ENCODE peak calls at places on chromosomes 13 and 19, in ten cellular contexts. F, K, O, Q, J, Z, I, W, C and S are unnamed samples.

GRCh38 chr13:41915096-41915495 is 45.8 kb downstream of the VWA8 start:
- ATAC-seq in W (no peak), F (no peak), K (no peak), J (no peak), C (no peak), Q (no peak), Z (no peak), I (no peak), O (no peak), S (no peak)

GRCh38 chr19:41563847-41564514 is 12.0 kb upstream of the CEACAM21 start:
- ATAC-seq in Z (peak), K (peak), J (peak), Q (peak), W (peak), O (peak), I (no peak), F (peak), C (peak), S (peak)

GRCh38 chr19:824885-825284 is 2.8 kb upstream of the AZU1 start:
- ATAC-seq in Q (no peak), O (peak), C (peak), F (no peak), Z (no peak), K (no peak), I (peak), W (peak), J (no peak), S (no peak)

GRCh38 chr19:17721821-17722220 is 2.5 kb downstream of the MAP1S start:
- ATAC-seq in W (peak), J (peak), I (no peak), O (peak), F (no peak), K (no peak), C (peak), Q (no peak), Z (no peak), S (no peak)

GRCh38 chr19:56927294-56927693 is 86.8 kb upstream of the PEG3 start:
- ATAC-seq in K (no peak), F (no peak), O (no peak), C (no peak), W (no peak), Z (no peak), I (no peak), J (no peak), Q (no peak), S (no peak)

GRCh38 chr19:13965377-13965896 is 13.1 kb downstream of the DCAF15 start:
- ATAC-seq in W (no peak), F (no peak), C (no peak), Q (no peak), O (no peak), K (no peak), Z (no peak), J (no peak), I (no peak), S (no peak)

GRCh38 chr13:96091164-96091931 is 1.4 kb downstream of the HS6ST3 start:
- ATAC-seq in Z (no peak), O (no peak), I (peak), C (peak), K (no peak), F (no peak), J (no peak), W (peak), Q (no peak), S (no peak)

GRCh38 chr19:54967611-54968010 is 1.4 kb downstream of the NLRP2 start:
- ATAC-seq in Z (no peak), F (no peak), J (no peak), I (no peak), Q (no peak), W (no peak), O (no peak), C (no peak), K (no peak), S (no peak)

GRCh38 chr13:32047796-32048195 is 16.2 kb downstream of the FRY start:
- ATAC-seq in C (peak), J (no peak), O (no peak), I (no peak), K (peak), W (no peak), Q (no peak), Z (no peak), F (no peak), S (peak)

GRCh38 chr13:27132538-27132937 is 39.1 kb downstream of the USP12 start:
- ATAC-seq in O (no peak), Z (no peak), Q (peak), I (no peak), K (no peak), F (no peak), W (no peak), C (no peak), J (peak), S (peak)

GRCh38 chr19:47762615-47763308 is 15.7 kb upstream of the SELENOW start:
- ATAC-seq in I (peak), K (no peak), O (no peak), J (no peak), Z (no peak), F (no peak), W (no peak), C (peak), Q (peak), S (no peak)

GRCh38 chr19:46759817-46760333 is 13.6 kb upstream of the STRN4 start:
- ATAC-seq in C (no peak), O (peak), I (peak), Q (no peak), F (no peak), W (peak), J (no peak), K (no peak), Z (no peak), S (no peak)

GRCh38 chr13:105897575-105897974 is 637.9 kb downstream of the EFNB2 start:
- ATAC-seq in F (no peak), I (no peak), J (no peak), O (no peak), K (no peak), W (no peak), C (no peak), Q (no peak), Z (no peak), S (no peak)

GRCh38 chr13:45092668-45093067 is 27.6 kb upstream of the GTF2F2 start:
- ATAC-seq in J (no peak), I (no peak), W (no peak), Z (no peak), Q (no peak), O (no peak), F (no peak), C (no peak), K (no peak), S (no peak)

GRCh38 chr13:98998831-98999634 is 21.2 kb upstream of the DOCK9 start:
- ATAC-seq in J (peak), F (peak), W (no peak), O (no peak), C (no peak), I (peak), Z (peak), Q (peak), K (peak), S (peak)

GRCh38 chr19:42965204-42965603 is 28.2 kb upstream of the PSG7 start:
- ATAC-seq in I (no peak), W (no peak), K (no peak), C (no peak), F (no peak), O (no peak), Q (no peak), Z (no peak), J (no peak), S (no peak)

GRCh38 chr19:45076029-45076850 is at the start of gene ZNF296:
- ATAC-seq in O (peak), F (peak), I (peak), Q (peak), C (peak), K (peak), W (peak), J (peak), Z (peak), S (peak)